ENCODE peak calls at places on chromosomes 13 and 19, in nine cellular contexts. M is CD8-positive, alpha-beta memory T cell; L is heart right ventricle; T is body of pancreas; W is colonic mucosa; Z is spleen; A is pancreas; J is uterus; C is prostate gland. F is an unnamed sample.

GRCh38 chr13:70630247-70630646 is 522.0 kb upstream of the KLHL1 start:
- DNase-seq in M (no peak), L (no peak), T (no peak), W (no peak), Z (no peak), A (no peak), J (no peak), C (no peak), F (no peak)

GRCh38 chr13:76991432-76991795 is 467 bp upstream of the CLN5 start:
- DNase-seq in M (peak; percentile 92), L (no peak), T (no peak), W (peak; percentile 46), Z (peak; percentile 88), A (no peak), J (peak; percentile 30), C (no peak), F (peak; percentile 86)

GRCh38 chr13:99297330-99297729 is 9.9 kb downstream of the GPR183 start:
- DNase-seq in M (no peak), L (no peak), T (no peak), W (no peak), Z (no peak), A (no peak), J (no peak), C (no peak), F (no peak)

GRCh38 chr19:17777840-17778620 is 16.9 kb upstream of the B3GNT3 start:
- DNase-seq in M (no peak), L (no peak), T (peak; percentile 29), W (peak; percentile 96), Z (peak; percentile 92), A (no peak), J (no peak), C (no peak), F (peak; percentile 41)

GRCh38 chr19:40413291-40413994 is at the start of gene PRX:
- DNase-seq in M (no peak), L (no peak), T (no peak), W (no peak), Z (no peak), A (no peak), J (no peak), C (no peak), F (no peak)

GRCh38 chr13:59374720-59375119 is 789.0 kb downstream of the DIAPH3 start:
- DNase-seq in M (no peak), L (no peak), T (no peak), W (no peak), Z (no peak), A (no peak), J (no peak), C (no peak), F (no peak)

GRCh38 chr19:13506550-13506878 is 235 bp upstream of the CACNA1A start:
- DNase-seq in M (no peak), L (no peak), T (no peak), W (no peak), Z (no peak), A (no peak), J (no peak), C (no peak), F (no peak)

GRCh38 chr19:33507021-33507956 is 14.3 kb downstream of the PEPD start:
- DNase-seq in M (no peak), L (peak; percentile 20), T (no peak), W (no peak), Z (peak; percentile 65), A (no peak), J (no peak), C (no peak), F (no peak)

GRCh38 chr19:55156202-55157063 is 1.1 kb downstream of the TNNI3 start:
- DNase-seq in M (no peak), L (peak; percentile 70), T (peak; percentile 59), W (peak; percentile 91), Z (no peak), A (peak; percentile 43), J (no peak), C (no peak), F (peak; percentile 19)

GRCh38 chr19:2618611-2619010 is 83.9 kb downstream of the GNG7 start:
- DNase-seq in M (peak; percentile 49), L (peak; percentile 51), T (no peak), W (peak; percentile 61), Z (peak; percentile 95), A (no peak), J (no peak), C (no peak), F (no peak)

GRCh38 chr13:50511877-50512332 is 331.6 kb downstream of the DLEU7 start:
- DNase-seq in M (peak; percentile 23), L (no peak), T (no peak), W (peak; percentile 31), Z (no peak), A (no peak), J (no peak), C (no peak), F (no peak)

GRCh38 chr13:50509167-50509566 is 334.3 kb downstream of the DLEU7 start:
- DNase-seq in M (no peak), L (no peak), T (no peak), W (no peak), Z (no peak), A (no peak), J (no peak), C (no peak), F (no peak)

GRCh38 chr13:50512602-50513527 is 330.6 kb downstream of the DLEU7 start:
- DNase-seq in M (peak; percentile 41), L (peak; percentile 67), T (no peak), W (peak; percentile 70), Z (peak; percentile 91), A (no peak), J (peak; percentile 61), C (peak; percentile 48), F (peak; percentile 79)

GRCh38 chr13:50513528-50513863 is 330.0 kb downstream of the DLEU7 start:
- DNase-seq in M (no peak), L (no peak), T (no peak), W (no peak), Z (no peak), A (no peak), J (no peak), C (no peak), F (no peak)

DNA sequence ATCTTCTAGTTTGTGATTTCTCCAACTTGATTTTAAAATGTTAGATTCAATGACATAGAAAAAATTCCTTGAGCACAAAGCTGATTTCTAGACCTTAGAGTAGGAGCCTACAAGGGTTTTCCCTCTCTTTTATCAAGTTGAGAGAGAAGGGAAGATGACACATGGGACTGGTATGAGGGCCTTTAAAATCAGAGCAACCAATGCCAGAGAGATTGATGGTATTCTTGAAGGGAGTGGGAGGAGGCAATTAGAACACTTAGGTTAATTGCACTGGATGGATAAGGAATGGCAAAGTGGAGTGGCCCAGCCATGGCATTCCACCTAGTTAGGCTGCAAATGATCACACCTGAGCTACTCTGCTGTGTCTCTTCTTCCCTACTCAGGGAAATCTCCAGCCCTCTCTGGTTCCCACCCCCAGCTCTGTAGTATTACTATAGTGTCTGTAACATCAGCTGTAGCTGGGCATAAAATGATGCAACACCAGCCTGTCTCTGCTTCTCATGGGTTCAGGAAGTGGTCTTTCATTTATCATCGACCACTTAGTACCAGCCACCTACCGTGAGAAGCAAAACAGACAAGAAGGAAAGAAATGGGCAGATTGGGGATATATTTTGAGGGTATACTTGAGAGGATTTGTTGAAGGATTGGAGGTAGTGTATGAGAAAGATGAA is 333.6 kb downstream of the DLEU7 start:
- DNase-seq in M (no peak), L (no peak), T (no peak), W (no peak), Z (no peak), A (no peak), J (no peak), C (no peak), F (no peak)
- H3K4me1 ChIP-seq in M (peaks cover 16% of the 10 kb centered on the region), L (peaks cover 21% of the 10 kb centered on the region), T (peaks cover 15% of the 10 kb centered on the region), W (peaks cover 5% of the 10 kb centered on the region), Z (peaks cover 11% of the 10 kb centered on the region), A (peaks cover 20% of the 10 kb centered on the region), J (no peaks in the 10 kb centered on the region), C (no peaks in the 10 kb centered on the region), F (peaks cover 17% of the 10 kb centered on the region)

DNA sequence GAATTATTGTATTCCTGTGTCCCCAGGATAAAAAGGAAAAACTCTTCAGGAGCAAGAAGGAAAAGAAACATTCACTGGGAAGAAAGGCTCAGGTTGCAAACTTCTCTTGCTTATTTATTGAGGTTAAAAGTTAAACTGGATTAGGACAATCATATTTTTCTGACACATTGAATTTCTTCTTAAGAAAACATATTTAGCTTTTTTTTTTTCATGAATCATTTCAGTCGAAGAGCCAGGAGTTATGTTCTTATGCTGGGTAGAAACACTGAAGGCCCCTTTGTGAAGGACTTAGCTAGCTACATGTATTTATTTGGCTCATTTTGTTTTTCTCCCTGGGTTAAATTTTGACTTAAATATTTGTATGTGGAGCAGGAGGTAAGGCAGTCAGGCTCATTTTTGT is 434.0 kb downstream of the KLF5 start:
- DNase-seq in M (no peak), L (no peak), T (no peak), W (no peak), Z (no peak), A (no peak), J (no peak), C (no peak), F (no peak)
- H3K27ac ChIP-seq in M (no peak overlapping the region), L (no peak overlapping the region), T (no peak overlapping the region), W (no peak overlapping the region), Z (no peak overlapping the region), A (no peak overlapping the region), J (no peak overlapping the region), C (no peak overlapping the region), F (no peak overlapping the region)

GRCh38 chr13:113186061-113186900 is 22.2 kb downstream of the PCID2 start:
- DNase-seq in M (peak; percentile 37), L (no peak), T (no peak), W (no peak), Z (no peak), A (no peak), J (no peak), C (no peak), F (peak; percentile 25)
- H3K4me3 ChIP-seq in M (no peak overlapping the region), L (no peak overlapping the region), T (no peak overlapping the region), W (no peak overlapping the region), Z (no peak overlapping the region), A (no peak overlapping the region), J (no peak overlapping the region), C (no peak overlapping the region), F (peak overlapping the region; percentile 39)

GRCh38 chr19:6063576-6063961 is 46.7 kb downstream of the RFX2 start:
- DNase-seq in M (no peak), L (no peak), T (no peak), W (no peak), Z (no peak), A (no peak), J (no peak), C (no peak), F (no peak)
- H3K4me1 ChIP-seq in M (peaks cover 16% of the 10 kb centered on the region), L (peaks cover 54% of the 10 kb centered on the region), T (peaks cover 33% of the 10 kb centered on the region), W (peaks cover 23% of the 10 kb centered on the region), Z (no peaks in the 10 kb centered on the region), A (peaks cover 32% of the 10 kb centered on the region), J (peaks cover 35% of the 10 kb centered on the region), C (no peaks in the 10 kb centered on the region), F (peaks cover 46% of the 10 kb centered on the region)

GRCh38 chr19:16338470-16339360 is 14.1 kb downstream of the KLF2 start:
- DNase-seq in M (peak; percentile 41), L (no peak), T (no peak), W (no peak), Z (peak; percentile 88), A (no peak), J (no peak), C (no peak), F (peak; percentile 36)
- H3K27ac ChIP-seq in M (peak overlapping the region; percentile 50), L (peak overlapping the region; percentile 92), T (peak overlapping the region; percentile 9), W (no peak overlapping the region), Z (peak overlapping the region; percentile 52), A (no peak overlapping the region), J (peak overlapping the region; percentile 36), C (no peak overlapping the region), F (peak overlapping the region; percentile 70)

GRCh38 chr13:20424959-20425358 is 100.7 kb downstream of the CRYL1 start:
- DNase-seq in M (no peak), L (no peak), T (no peak), W (no peak), Z (no peak), A (no peak), J (no peak), C (no peak), F (no peak)
- H3K4me3 ChIP-seq in M (no peak overlapping the region), L (no peak overlapping the region), T (no peak overlapping the region), W (no peak overlapping the region), Z (no peak overlapping the region), A (no peak overlapping the region), J (no peak overlapping the region), C (no peak overlapping the region), F (no peak overlapping the region)